ENCODE peak calls at places on chromosomes 3 and 15, in seven cellular contexts. Q is tibial nerve, X is fibroblast of mammary gland, D is transverse colon, A is choroid plexus epithelial cell, U is uterus, T is LNCaP clone FGC. R is an unnamed sample.

GRCh38 chr15:54579855-54580254 is 601.6 kb downstream of the UNC13C start:
- DNase-seq in Q (no peak), X (no peak), D (no peak), A (no peak), U (no peak), T (no peak), R (no peak)

GRCh38 chr15:57427367-57427821 is 51.1 kb downstream of the CGNL1 start:
- DNase-seq in Q (peak; percentile 66), X (peak; percentile 30), D (peak; percentile 46), A (peak; percentile 16), U (no peak), T (no peak), R (no peak)

GRCh38 chr3:189787191-189787590 is 156.0 kb downstream of the TP63 start:
- DNase-seq in Q (no peak), X (no peak), D (no peak), A (no peak), U (no peak), T (no peak), R (no peak)

GRCh38 chr3:153111056-153111455 is 51.0 kb upstream of the RAP2B start:
- DNase-seq in Q (no peak), X (peak; percentile 38), D (no peak), A (no peak), U (no peak), T (no peak), R (no peak)

GRCh38 chr3:69671082-69671952 is 67.9 kb upstream of the MITF start:
- DNase-seq in Q (peak; percentile 87), X (peak; percentile 59), D (no peak), A (peak; percentile 67), U (peak; percentile 61), T (peak; percentile 28), R (peak; percentile 35)

GRCh38 chr3:138241061-138241460 is 54.0 kb downstream of the ARMC8 start:
- DNase-seq in Q (no peak), X (peak; percentile 29), D (no peak), A (no peak), U (no peak), T (no peak), R (no peak)

GRCh38 chr15:23539892-23540291 is 25.6 kb upstream of the MKRN3 start:
- DNase-seq in Q (no peak), X (no peak), D (no peak), A (no peak), U (no peak), T (no peak), R (no peak)

GRCh38 chr3:117743962-117744361 is 1034.4 kb downstream of the TUSC7 start:
- DNase-seq in Q (no peak), X (no peak), D (no peak), A (no peak), U (no peak), T (no peak), R (no peak)

GRCh38 chr3:47681016-47681415 is 100.7 kb downstream of the SMARCC1 start:
- DNase-seq in Q (no peak), X (no peak), D (no peak), A (no peak), U (no peak), T (no peak), R (no peak)

GRCh38 chr3:169552533-169552932 is 111.0 kb downstream of the MECOM start:
- DNase-seq in Q (no peak), X (no peak), D (no peak), A (no peak), U (no peak), T (no peak), R (no peak)

GRCh38 chr15:65368300-65368617 is 9.5 kb downstream of the IGDCC3 start:
- DNase-seq in Q (no peak), X (no peak), D (no peak), A (no peak), U (no peak), T (no peak), R (no peak)

GRCh38 chr3:46585799-46586693 is 19.9 kb upstream of the LRRC2 start:
- DNase-seq in Q (no peak), X (no peak), D (no peak), A (no peak), U (no peak), T (no peak), R (no peak)

GRCh38 chr3:37591130-37591865 is 270.4 kb upstream of the CTDSPL start:
- DNase-seq in Q (no peak), X (no peak), D (no peak), A (no peak), U (peak; percentile 44), T (no peak), R (no peak)

GRCh38 chr3:142007710-142008399 is 131.4 kb downstream of the ATP1B3 start:
- DNase-seq in Q (no peak), X (no peak), D (no peak), A (no peak), U (no peak), T (no peak), R (no peak)

GRCh38 chr15:66294932-66295235 is 1.5 kb downstream of the DIS3L start:
- DNase-seq in Q (no peak), X (peak; percentile 36), D (no peak), A (peak; percentile 31), U (no peak), T (no peak), R (no peak)

GRCh38 chr15:95604634-95605036 is 725.9 kb upstream of the NR2F2 start:
- DNase-seq in Q (peak; percentile 30), X (peak; percentile 96), D (no peak), A (peak; percentile 32), U (peak; percentile 31), T (peak; percentile 60), R (no peak)

GRCh38 chr3:79846148-79846933 is 78.5 kb upstream of the ROBO1 start:
- DNase-seq in Q (no peak), X (no peak), D (no peak), A (no peak), U (no peak), T (no peak), R (peak; percentile 9)

GRCh38 chr3:138949445-138950005 is 2.5 kb downstream of the FOXL2NB start:
- DNase-seq in Q (no peak), X (no peak), D (no peak), A (no peak), U (no peak), T (no peak), R (no peak)

GRCh38 chr3:124986153-124987143 is 51.9 kb upstream of the MUC13 start:
- DNase-seq in Q (no peak), X (peak; percentile 95), D (peak; percentile 60), A (peak; percentile 69), U (no peak), T (no peak), R (no peak)

DNA sequence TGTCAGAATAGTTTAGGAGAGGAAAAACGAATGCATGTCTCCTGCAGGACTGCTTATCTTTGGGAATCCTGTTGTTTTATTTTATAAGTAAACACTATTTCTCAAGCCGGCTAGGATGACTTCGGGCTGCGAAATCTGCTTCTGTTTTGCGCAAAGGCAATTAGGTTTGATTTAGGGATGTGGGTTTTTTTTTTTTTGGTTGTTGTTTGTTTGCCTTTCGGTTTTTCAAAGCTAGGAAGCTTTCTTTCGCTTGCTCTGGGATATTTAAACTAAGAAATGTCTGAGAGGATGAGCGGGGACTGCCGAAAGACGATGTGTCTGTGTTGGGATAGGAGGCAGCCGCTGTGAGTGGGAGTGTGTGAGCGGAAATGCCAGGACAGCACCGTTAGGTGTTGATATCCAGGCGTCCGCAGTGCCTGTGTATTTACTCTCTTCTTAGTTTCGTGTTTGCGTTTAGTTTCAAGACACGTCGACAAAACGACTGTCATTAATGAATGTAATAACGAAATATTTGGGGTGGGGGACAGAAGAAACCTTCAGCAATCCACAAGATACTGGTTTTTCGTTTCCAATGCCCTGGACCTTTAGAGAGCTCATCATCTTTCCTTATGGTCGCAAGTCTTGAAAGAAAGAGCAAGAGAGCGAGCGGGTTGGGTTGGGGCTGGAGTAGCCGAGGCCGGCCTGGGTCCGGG is 620 bp downstream of the ISL2 start:
- DNase-seq in Q (no peak), X (no peak), D (peak; percentile 19), A (no peak), U (no peak), T (no peak), R (peak; percentile 49)
- H3K4me3 ChIP-seq in Q (no peak overlapping the region), X (no peak overlapping the region), D (peak overlapping the region; percentile 56), A (no peak overlapping the region), U (no peak overlapping the region), T (peak overlapping the region; percentile 60), R (peak overlapping the region; percentile 69)

GRCh38 chr15:29403778-29404177 is 134.2 kb upstream of the NSMCE3 start:
- DNase-seq in Q (no peak), X (no peak), D (no peak), A (no peak), U (no peak), T (no peak), R (peak; percentile 47)
- TF ChIP-seq CTCF in Q (no peak), X (no peak), D (no peak), A (no peak), U (no peak), T (peak; percentile 53), R (peak; percentile 23)

GRCh38 chr3:129593595-129594339 is 12.7 kb downstream of the PLXND1 start:
- DNase-seq in Q (no peak), X (no peak), D (peak; percentile 43), A (no peak), U (no peak), T (no peak), R (no peak)

GRCh38 chr3:129593230-129593594 is 13.3 kb downstream of the PLXND1 start:
- DNase-seq in Q (no peak), X (no peak), D (no peak), A (no peak), U (no peak), T (no peak), R (no peak)

GRCh38 chr3:129592362-129593150 is 13.9 kb downstream of the PLXND1 start:
- DNase-seq in Q (peak; percentile 62), X (peak; percentile 58), D (peak; percentile 57), A (peak; percentile 54), U (peak; percentile 83), T (no peak), R (no peak)

GRCh38 chr3:129594907-129595390 is 11.5 kb downstream of the PLXND1 start:
- DNase-seq in Q (no peak), X (no peak), D (no peak), A (no peak), U (no peak), T (no peak), R (no peak)

DNA sequence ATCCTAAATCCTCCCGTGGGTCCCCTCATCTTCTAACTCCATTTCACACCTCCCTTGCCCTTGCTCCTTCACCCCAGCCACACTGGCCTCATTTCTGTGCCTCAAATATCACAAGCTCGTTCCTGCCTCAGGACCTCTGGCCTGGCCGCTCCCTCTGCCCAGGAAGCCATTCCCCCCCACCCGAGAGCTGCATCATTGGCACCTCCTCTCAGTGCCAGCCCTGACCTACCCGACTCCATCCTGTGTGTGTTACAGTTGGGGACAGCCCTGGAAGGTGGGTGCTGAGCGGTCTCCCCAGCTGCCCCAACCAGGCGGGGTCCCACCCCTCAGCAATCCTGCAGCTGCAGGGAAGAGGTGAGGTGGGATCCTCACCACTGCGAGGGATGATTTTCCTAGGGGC is 14.5 kb downstream of the PLXND1 start:
- DNase-seq in Q (no peak), X (no peak), D (no peak), A (no peak), U (no peak), T (no peak), R (no peak)
- H3K4me3 ChIP-seq in Q (no peak overlapping the region), X (no peak overlapping the region), D (no peak overlapping the region), A (no peak overlapping the region), U (no peak overlapping the region), T (no peak overlapping the region), R (no peak overlapping the region)

DNA sequence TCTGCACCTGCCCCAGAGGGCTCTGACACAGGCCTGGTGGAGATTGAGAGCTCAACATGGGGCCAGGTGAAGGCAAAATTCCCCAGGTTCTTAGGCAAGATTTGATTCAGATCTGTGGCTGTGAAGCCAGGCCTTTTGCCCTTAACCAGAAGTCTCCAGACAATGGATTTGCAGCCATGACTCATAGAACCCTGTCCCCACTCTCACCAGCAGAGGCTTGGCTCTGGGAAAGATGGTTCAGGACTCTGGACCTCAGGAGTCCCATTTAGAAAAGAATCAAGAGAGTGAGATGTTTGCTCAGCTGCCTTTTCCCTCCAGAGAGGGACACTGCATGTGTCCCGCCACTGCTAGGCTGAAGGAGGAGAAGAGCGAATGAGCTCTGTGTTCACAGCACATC is 361.4 kb upstream of the ICE2 start:
- DNase-seq in Q (no peak), X (peak; percentile 51), D (no peak), A (peak; percentile 28), U (no peak), T (no peak), R (no peak)
- TF ChIP-seq CTCF in Q (no peak), X (no peak), D (no peak), A (peak; percentile 8), U (no peak), T (no peak), R (no peak)